ENCODE peak calls at places on chromosomes 4 and X, in six cellular contexts. Y, Q, I, R, D and Z are unnamed samples.

GRCh38 chr4:184529283-184529682 is 54.9 kb upstream of the IRF2 start:
- DNase-seq in Y (no peak), R (no peak), Q (no peak), D (peak), I (no peak), Z (no peak)

GRCh38 chr4:4575284-4576211 is 33.7 kb upstream of the STX18 start:
- DNase-seq in I (peak), D (peak), Y (no peak), Q (no peak), R (peak), Z (no peak)

GRCh38 chr4:128570380-128570779 is 239.1 kb upstream of the JADE1 start:
- DNase-seq in Q (no peak), I (no peak), R (no peak), D (peak), Y (no peak), Z (no peak)

GRCh38 chr4:55364691-55365346 is 18.8 kb downstream of the SRD5A3 start:
- DNase-seq in D (no peak), Q (no peak), I (no peak), Y (no peak), R (no peak), Z (no peak)

GRCh38 chr4:53781614-53782467 is 190.6 kb upstream of the LNX1 start:
- DNase-seq in Y (no peak), R (no peak), Q (no peak), I (no peak), D (no peak), Z (no peak)

GRCh38 chr4:150280081-150280950 is 202.1 kb downstream of the DCLK2 start:
- DNase-seq in Q (peak), R (no peak), Y (no peak), D (peak), I (no peak), Z (no peak)

GRCh38 chrX:1581132-1581531 is 10.3 kb upstream of the AKAP17A start:
- DNase-seq in Y (peak), I (no peak), D (peak), R (peak), Q (peak), Z (no peak)

GRCh38 chr4:108148316-108148715 is 20.4 kb downstream of the LEF1 start:
- DNase-seq in D (no peak), Q (no peak), R (no peak), I (no peak), Y (no peak), Z (no peak)

GRCh38 chrX:40153335-40154221 is 55.8 kb upstream of the BCOR start:
- DNase-seq in D (no peak), R (no peak), Q (no peak), Y (no peak), I (peak), Z (no peak)

GRCh38 chr4:499563-499962 is 553 bp downstream of the PIGG start:
- DNase-seq in R (no peak), I (no peak), Q (no peak), D (no peak), Y (no peak), Z (no peak)

GRCh38 chr4:135418353-135418752 is 1216.8 kb upstream of the PABPC4L start:
- DNase-seq in I (no peak), Y (no peak), R (no peak), D (peak), Q (no peak), Z (no peak)

GRCh38 chr4:120850048-120850599 is 72.4 kb downstream of the PRDM5 start:
- DNase-seq in D (no peak), Q (peak), Y (no peak), I (no peak), R (no peak), Z (no peak)

GRCh38 chrX:129754266-129755024 is 15.7 kb downstream of the XPNPEP2 start:
- DNase-seq in I (peak), Q (no peak), R (no peak), D (no peak), Y (no peak), Z (no peak)

GRCh38 chrX:1903380-1903935 is 288.6 kb downstream of the ASMT start:
- DNase-seq in I (no peak), Y (no peak), D (no peak), Q (no peak), R (no peak), Z (no peak)

GRCh38 chr4:173530326-173531062 is 465 bp upstream of the HAND2 start:
- DNase-seq in I (peak), Q (no peak), R (no peak), Y (no peak), D (no peak), Z (no peak)

GRCh38 chr4:81632581-81633247 is 161.0 kb upstream of the RASGEF1B start:
- DNase-seq in Y (no peak), D (no peak), R (no peak), I (no peak), Q (no peak), Z (no peak)

GRCh38 chr4:20832821-20833220 is 132.6 kb downstream of the PACRGL start:
- DNase-seq in I (no peak), R (no peak), Y (no peak), Q (no peak), D (no peak), Z (no peak)

GRCh38 chr4:73208376-73208775 is 50.2 kb downstream of the ANKRD17 start:
- DNase-seq in Y (no peak), Q (no peak), I (no peak), R (no peak), D (no peak), Z (no peak)

GRCh38 chr4:42673084-42673429 is 16.2 kb upstream of the ATP8A1 start:
- DNase-seq in R (no peak), Y (no peak), I (no peak), Q (no peak), D (peak), Z (no peak)

GRCh38 chr4:102823897-102824296 is 3.5 kb downstream of the UBE2D3 start:
- DNase-seq in D (no peak), Y (no peak), R (no peak), I (no peak), Q (no peak), Z (no peak)

GRCh38 chr4:147425019-147425418 is 55.9 kb upstream of the EDNRA start:
- DNase-seq in Q (no peak), Y (no peak), R (no peak), I (no peak), D (no peak), Z (no peak)

GRCh38 chrX:151396042-151396826 is 772 bp upstream of the VMA21 start:
- DNase-seq in R (peak), Y (no peak), D (peak), I (no peak), Q (peak), Z (no peak)

GRCh38 chr4:164550989-164551712 is 202.8 kb upstream of the SMIM31 start:
- DNase-seq in D (no peak), Q (no peak), R (no peak), Y (no peak), I (no peak), Z (peak)